ENCODE peak calls at places on chromosomes 6 and 20, in six cellular contexts. R, H, V, Q, I and M are unnamed samples. For H3K36me3, the result is how much of the 10 kb centered on the place peaks cover.

GRCh38 chr20:62027698-62028321 is 37.9 kb downstream of the TAF4 start:
- DNase-seq in I (no peak), H (no peak), R (no peak), V (no peak), Q (no peak), M (no peak)

GRCh38 chr6:133512410-133513016 is 271.4 kb downstream of the EYA4 start:
- DNase-seq in Q (peak), V (peak), R (peak), H (no peak), I (peak), M (no peak)

GRCh38 chr20:62929051-62929538 is 2.8 kb upstream of the DIDO1 start:
- DNase-seq in I (no peak), Q (peak), R (peak), H (peak), V (peak), M (no peak)

GRCh38 chr6:31116661-31117385 is 2.2 kb downstream of the PSORS1C1 start:
- DNase-seq in V (peak), H (no peak), Q (no peak), R (peak), I (no peak), M (no peak)

GRCh38 chr6:168011291-168011690 is 13.8 kb downstream of the KIF25 start:
- DNase-seq in H (no peak), Q (no peak), I (no peak), R (no peak), V (no peak), M (no peak)

GRCh38 chr20:63280929-63281545 is 8.4 kb downstream of the ARFGAP1 start:
- DNase-seq in V (no peak), I (no peak), Q (no peak), H (no peak), R (peak), M (no peak)

GRCh38 chr20:47711046-47711752 is 74.1 kb downstream of the SULF2 start:
- DNase-seq in R (no peak), H (peak), I (no peak), V (no peak), Q (no peak), M (no peak)

GRCh38 chr20:45019764-45020126 is 53.4 kb downstream of the STK4 start:
- DNase-seq in V (no peak), R (no peak), I (no peak), Q (no peak), H (no peak), M (no peak)

GRCh38 chr20:6818033-6818808 is 50.7 kb downstream of the BMP2 start:
- DNase-seq in Q (no peak), I (peak), H (no peak), R (no peak), V (no peak), M (no peak)

GRCh38 chr20:45405566-45406259 is 2.4 kb upstream of the DBNDD2 start:
- DNase-seq in Q (no peak), V (no peak), I (peak), H (peak), R (peak), M (no peak)

GRCh38 chr6:152232494-152233151 is 404.5 kb downstream of the SYNE1 start:
- DNase-seq in R (no peak), I (peak), V (no peak), H (no peak), Q (peak), M (peak)

GRCh38 chr6:34129753-34130152 is 16.1 kb downstream of the GRM4 start:
- DNase-seq in H (no peak), R (no peak), V (no peak), I (no peak), Q (no peak), M (no peak)

GRCh38 chr6:154071236-154071635 is 32.2 kb downstream of the OPRM1 start:
- DNase-seq in I (no peak), Q (no peak), R (no peak), H (no peak), V (no peak), M (no peak)

GRCh38 chr20:5528719-5529256 is 212.0 kb upstream of the PROKR2 start:
- DNase-seq in Q (peak), V (peak), H (peak), R (peak), I (peak), M (peak)

GRCh38 chr6:132188865-132189264 is 212.4 kb downstream of the MOXD1 start:
- DNase-seq in R (no peak), H (no peak), V (no peak), I (peak), Q (peak), M (peak)

GRCh38 chr6:144036064-144036873 is 28.2 kb upstream of the PLAGL1 start:
- DNase-seq in H (no peak), I (no peak), V (peak), R (no peak), Q (peak), M (peak)

GRCh38 chr6:87573307-87574024 is 16.3 kb downstream of the RARS2 start:
- DNase-seq in V (no peak), I (no peak), R (no peak), H (no peak), Q (no peak), M (no peak)

GRCh38 chr6:83403191-83403590 is 27.7 kb downstream of the ME1 start:
- DNase-seq in V (no peak), R (no peak), H (no peak), I (no peak), Q (no peak), M (no peak)

GRCh38 chr6:113908801-113909200 is 51.7 kb downstream of the MARCKS start:
- DNase-seq in I (peak), R (no peak), Q (no peak), V (no peak), H (no peak), M (no peak)

GRCh38 chr20:208937-209566 is 18.0 kb upstream of the DEFB129 start:
- DNase-seq in Q (peak), I (peak), V (no peak), R (no peak), H (no peak), M (peak)

GRCh38 chr6:131258816-131259476 is 123.7 kb downstream of the AKAP7 start:
- DNase-seq in H (no peak), V (no peak), R (no peak), I (peak), Q (no peak), M (no peak)

GRCh38 chr6:52390361-52390727 is 28.4 kb downstream of the PAQR8 start:
- DNase-seq in R (no peak), I (peak), Q (peak), H (no peak), V (no peak), M (peak)

GRCh38 chr6:16239798-16240123 is 1.4 kb downstream of the GMPR start:
- DNase-seq in H (peak), V (peak), R (no peak), I (peak), Q (no peak), M (no peak)

GRCh38 chr6:53179961-53180651 is 31.5 kb upstream of the GCM1 start:
- DNase-seq in R (peak), H (peak), I (peak), Q (no peak), V (peak), M (no peak)

GRCh38 chr6:44670146-44670545 is 282.6 kb downstream of the CDC5L start:
- DNase-seq in I (no peak), R (no peak), Q (no peak), H (no peak), V (no peak), M (no peak)

GRCh38 chr20:45970646-45971424 is 1.2 kb downstream of the ZNF335 start:
- DNase-seq in H (no peak), R (no peak), I (no peak), V (no peak), Q (no peak), M (no peak)

GRCh38 chr6:28996844-28997502 is 8.1 kb downstream of the ZNF311 start:
- DNase-seq in I (no peak), R (no peak), Q (no peak), V (no peak), H (no peak), M (no peak)

GRCh38 chr6:39370021-39370420 is 47.5 kb upstream of the KCNK16 start:
- DNase-seq in H (no peak), R (no peak), Q (no peak), V (no peak), I (no peak), M (no peak)
- TF ChIP-seq CTCF in H (no peak), R (no peak), Q (peak), V (no peak), I (no peak), M (peak)

DNA sequence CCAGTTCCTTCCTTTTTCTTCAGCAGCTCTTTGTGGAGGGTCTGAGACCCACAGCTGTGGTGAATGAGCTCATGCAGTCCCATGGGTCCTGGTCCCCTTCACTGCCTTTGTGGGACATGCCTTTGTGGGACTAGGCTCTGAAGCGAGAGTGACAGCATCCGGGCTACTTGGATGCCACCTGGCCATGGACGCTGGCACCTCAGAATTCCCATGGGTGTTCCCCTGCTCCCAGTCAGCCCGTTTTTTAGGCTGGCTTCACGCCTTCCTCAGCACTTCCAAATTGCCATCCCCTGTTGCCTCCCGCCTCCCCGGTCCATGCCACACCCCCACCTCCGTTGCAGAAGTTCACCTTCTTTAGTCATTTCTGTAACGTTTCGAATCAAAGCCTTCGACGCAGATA is 45.1 kb downstream of the RAMACL start:
- DNase-seq in Q (no peak), V (no peak), R (no peak), I (no peak), H (no peak), M (no peak)
- H3K4me3 ChIP-seq in Q (no peak), V (no peak), R (peak), I (no peak), H (no peak), M (no peak)

GRCh38 chr20:38999217-38999616 is 37.1 kb downstream of the DHX35 start:
- DNase-seq in H (no peak), V (no peak), R (no peak), I (no peak), Q (no peak), M (no peak)
- H3K36me3 ChIP-seq in H (under half), V (half or more), R (half or more), I (under half), Q (under half), M (under half)

GRCh38 chr20:1427457-1428054 is 34.7 kb upstream of the FKBP1A start:
- DNase-seq in R (no peak), V (no peak), Q (peak), I (no peak), H (no peak), M (no peak)
- TF ChIP-seq CTCF in R (no peak), V (no peak), Q (peak), I (no peak), H (no peak), M (peak)

GRCh38 chr6:42020967-42021366 is 29.4 kb upstream of the TAF8 start:
- DNase-seq in V (no peak), Q (no peak), I (no peak), R (no peak), H (no peak), M (no peak)

GRCh38 chr6:42025790-42026311 is 24.5 kb upstream of the TAF8 start:
- DNase-seq in I (no peak), H (no peak), V (no peak), R (no peak), Q (no peak), M (no peak)

GRCh38 chr6:42022755-42023384 is 27.5 kb upstream of the TAF8 start:
- DNase-seq in I (no peak), Q (no peak), R (no peak), V (no peak), H (no peak), M (no peak)

GRCh38 chr6:42025066-42025789 is 25.1 kb upstream of the TAF8 start:
- DNase-seq in Q (no peak), I (no peak), H (no peak), R (no peak), V (no peak), M (no peak)

DNA sequence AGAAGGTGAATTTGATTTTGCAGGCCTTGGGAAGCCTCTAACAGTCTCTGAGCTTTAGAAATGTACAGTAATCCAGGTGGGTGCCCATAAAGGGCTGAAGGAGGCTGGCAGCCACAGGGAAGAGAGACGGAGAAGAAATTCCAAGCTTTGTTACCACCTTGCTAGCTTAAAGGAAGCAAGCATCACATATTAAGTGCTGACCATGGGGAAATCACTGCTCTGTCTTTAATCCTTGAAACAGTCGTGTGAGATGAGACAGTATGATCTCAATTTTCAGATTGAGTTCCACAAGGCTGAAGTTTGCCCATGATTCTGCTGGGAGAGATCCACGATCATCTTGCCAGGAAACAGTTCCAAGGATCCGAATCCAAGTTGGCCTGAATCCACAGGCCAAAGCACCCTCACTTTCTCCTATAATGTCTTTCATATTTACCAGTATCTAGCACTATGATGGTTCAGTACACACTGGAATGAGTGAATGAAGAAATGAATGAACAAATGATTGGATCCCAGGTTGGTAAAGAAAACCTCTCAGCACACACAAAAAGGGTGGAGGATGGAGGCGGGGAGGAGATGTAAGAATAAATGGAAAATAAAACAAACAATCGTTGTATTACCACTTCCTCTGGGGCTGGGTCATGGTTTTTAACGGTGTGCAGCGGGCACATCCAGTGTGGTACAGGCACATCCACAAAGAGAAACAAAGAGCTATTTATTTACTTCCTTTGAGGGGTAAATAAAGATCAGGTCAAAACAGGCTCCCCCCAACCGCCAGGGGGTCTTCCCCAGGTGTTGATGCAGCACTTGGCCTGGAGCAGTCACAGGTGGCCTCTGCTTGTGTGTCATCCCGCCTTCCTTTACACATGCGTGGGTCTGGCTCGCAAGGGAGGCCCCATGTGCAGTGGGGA is 28.2 kb upstream of the TAF8 start:
- DNase-seq in V (no peak), I (no peak), Q (no peak), R (no peak), H (no peak), M (no peak)
- H3K4me3 ChIP-seq in V (no peak), I (no peak), Q (no peak), R (no peak), H (no peak), M (no peak)

GRCh38 chr6:73630401-73630800 is 23.4 kb downstream of the SLC17A5 start:
- DNase-seq in V (no peak), R (no peak), Q (no peak), I (no peak), H (no peak), M (no peak)

GRCh38 chr6:73636048-73636447 is 17.7 kb downstream of the SLC17A5 start:
- DNase-seq in Q (no peak), H (no peak), I (no peak), V (no peak), R (no peak), M (no peak)

GRCh38 chr6:73632346-73632745 is 21.4 kb downstream of the SLC17A5 start:
- DNase-seq in V (no peak), H (no peak), R (no peak), Q (no peak), I (no peak), M (no peak)

GRCh38 chr6:73637404-73637803 is 16.4 kb downstream of the SLC17A5 start:
- DNase-seq in I (no peak), Q (no peak), V (no peak), R (no peak), H (no peak), M (no peak)

GRCh38 chr6:73631849-73632248 is 21.9 kb downstream of the SLC17A5 start:
- DNase-seq in V (no peak), R (no peak), H (no peak), Q (no peak), I (peak), M (no peak)
- H3K36me3 ChIP-seq in V (half or more), R (half or more), H (under half), Q (under half), I (under half), M (under half)

GRCh38 chr20:52193133-52193532 is 1.6 kb upstream of the ZFP64 start:
- DNase-seq in V (no peak), H (no peak), Q (no peak), R (no peak), I (no peak), M (no peak)

GRCh38 chr20:52191132-52191435 is 495 bp downstream of the ZFP64 start:
- DNase-seq in Q (no peak), R (peak), H (no peak), I (peak), V (no peak), M (no peak)

GRCh38 chr20:52191436-52192295 is at the start of gene ZFP64:
- DNase-seq in R (peak), H (peak), V (peak), Q (peak), I (peak), M (peak)

GRCh38 chr20:52193886-52194545 is 2.4 kb upstream of the ZFP64 start:
- DNase-seq in V (no peak), Q (no peak), I (no peak), R (no peak), H (no peak), M (no peak)

DNA sequence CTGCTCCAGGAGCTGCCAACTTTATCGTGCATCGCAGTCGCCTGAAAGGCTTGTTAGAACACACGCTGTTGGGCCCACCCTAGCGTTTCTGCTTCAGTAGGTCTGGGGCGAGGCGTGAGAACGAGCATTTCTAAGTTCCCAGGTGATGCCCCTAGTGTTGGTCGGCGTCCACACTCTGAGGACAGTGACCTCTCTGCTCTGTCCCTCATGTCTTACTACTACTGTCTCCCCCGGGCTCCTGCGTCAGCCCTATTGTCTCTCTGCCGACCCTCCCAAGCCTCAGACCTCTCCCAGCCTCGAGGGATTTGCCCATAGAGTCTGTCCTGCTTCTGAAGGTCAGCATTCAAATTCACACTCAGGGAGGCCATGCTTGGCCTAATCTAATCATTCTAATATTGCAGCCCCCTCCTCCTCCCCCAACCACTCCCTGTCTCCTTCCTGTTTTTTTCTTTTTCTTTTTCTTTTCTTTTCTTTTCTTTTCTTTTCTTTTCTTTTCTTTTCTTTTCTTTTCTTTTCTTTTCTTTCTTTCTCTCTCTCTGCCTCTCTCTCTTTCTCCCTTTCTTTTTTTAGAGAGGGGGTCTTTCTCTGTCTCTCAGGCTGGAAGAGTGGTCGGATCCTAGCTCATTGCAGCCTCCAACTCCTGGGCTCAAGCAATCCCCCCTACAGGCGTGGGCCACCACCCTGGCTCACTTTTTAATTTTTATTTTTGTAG is 873 bp upstream of the ZFP64 start:
- DNase-seq in V (no peak), R (peak), I (no peak), H (no peak), Q (no peak), M (no peak)
- TF ChIP-seq CTCF in V (no peak), R (no peak), I (peak), H (no peak), Q (no peak), M (peak)

DNA sequence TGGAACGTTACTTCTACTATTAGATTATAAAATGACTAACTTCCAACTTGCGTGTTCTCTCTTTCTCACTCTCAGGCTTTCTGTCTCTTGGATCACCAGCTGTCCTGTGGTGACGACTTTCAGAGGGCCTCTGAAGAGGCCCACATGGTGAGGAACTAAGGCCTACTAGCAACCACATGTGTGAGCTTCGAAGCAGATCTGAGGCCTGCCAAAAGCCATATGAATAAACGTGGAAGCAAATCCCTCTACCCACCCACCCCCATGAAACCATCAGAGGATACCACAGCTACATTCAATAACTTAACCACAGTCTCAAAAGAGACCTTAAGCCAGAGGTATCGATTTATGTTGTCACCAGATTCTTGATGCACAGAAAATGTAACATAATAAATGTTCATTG is 13.5 kb upstream of the BMP5 start:
- DNase-seq in H (no peak), R (no peak), Q (no peak), I (no peak), V (no peak), M (no peak)
- H3K4me3 ChIP-seq in H (no peak), R (no peak), Q (no peak), I (no peak), V (no peak), M (no peak)

GRCh38 chr20:18524646-18525045 is 16.9 kb downstream of the SEC23B start:
- DNase-seq in H (no peak), I (peak), R (no peak), V (no peak), Q (no peak), M (peak)
- H3K36me3 ChIP-seq in H (under half), I (under half), R (half or more), V (under half), Q (under half), M (under half)

DNA sequence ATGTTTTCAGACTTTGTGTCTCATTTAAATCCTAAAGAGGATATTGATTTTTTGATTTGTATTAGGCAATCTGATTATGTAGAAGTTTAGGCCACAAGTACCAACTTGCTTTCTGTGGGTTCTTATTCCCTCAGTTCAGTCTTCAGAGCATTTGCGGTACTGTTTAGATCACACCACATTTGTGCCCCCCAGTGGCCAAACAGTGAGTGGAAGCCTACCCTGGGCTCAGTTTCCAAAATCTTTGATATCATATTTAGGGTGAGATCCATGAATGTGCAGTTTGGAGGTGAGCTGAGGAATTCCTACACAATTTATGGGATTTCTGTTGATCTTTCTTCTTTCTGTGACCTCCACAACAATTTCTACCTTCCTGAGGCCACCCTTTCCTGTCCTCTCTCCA is 92.3 kb upstream of the FUT9 start:
- DNase-seq in I (no peak), Q (peak), H (no peak), R (no peak), V (no peak), M (no peak)
- TF ChIP-seq CTCF in I (peak), Q (peak), H (no peak), R (no peak), V (no peak), M (no peak)